ENCODE peak calls at places on chromosomes 2 and 18, in ten cellular contexts. X is HL-60, T is transverse colon, A is endothelial cell of umbilical vein, H is suprapubic skin, Z is breast epithelium, U is SK-N-SH, I is sigmoid colon, K is HCT116, M is prostate gland. B is an unnamed sample.

GRCh38 chr18:46672062-46672970 is 15.3 kb upstream of the LOXHD1 start:
- DNase-seq in X (no peak), T (no peak), A (no peak), H (no peak), Z (no peak), U (no peak), I (no peak), K (no peak), M (no peak), B (no peak)

GRCh38 chr2:42794271-42795046 is 2.1 kb upstream of the HAAO start:
- DNase-seq in X (no peak), T (peak), A (no peak), H (no peak), Z (no peak), U (peak), I (no peak), K (no peak), M (no peak), B (no peak)

GRCh38 chr2:171365232-171365631 is 68.6 kb downstream of the METTL8 start:
- DNase-seq in X (no peak), T (peak), A (peak), H (no peak), Z (no peak), U (no peak), I (no peak), K (no peak), M (no peak), B (no peak)

GRCh38 chr2:187994464-187995331 is 297.0 kb upstream of the GULP1 start:
- DNase-seq in X (peak), T (no peak), A (no peak), H (no peak), Z (no peak), U (peak), I (no peak), K (no peak), M (no peak), B (no peak)

GRCh38 chr18:44731866-44732555 is 51.3 kb downstream of the SETBP1 start:
- DNase-seq in X (no peak), T (no peak), A (no peak), H (no peak), Z (no peak), U (no peak), I (no peak), K (no peak), M (no peak), B (no peak)

GRCh38 chr2:191910518-191910917 is 63.6 kb upstream of the CAVIN2 start:
- DNase-seq in X (no peak), T (no peak), A (peak), H (no peak), Z (no peak), U (no peak), I (no peak), K (no peak), M (no peak), B (peak)

GRCh38 chr2:9842487-9843228 is 616 bp upstream of the TAF1B start:
- DNase-seq in X (no peak), T (no peak), A (no peak), H (no peak), Z (no peak), U (no peak), I (no peak), K (no peak), M (no peak), B (no peak)

GRCh38 chr2:85601771-85602475 is 575 bp downstream of the TMEM150A start:
- DNase-seq in X (no peak), T (peak), A (no peak), H (peak), Z (peak), U (peak), I (peak), K (no peak), M (peak), B (no peak)

GRCh38 chr2:10397878-10398277 is 50.2 kb downstream of the ODC1 start:
- DNase-seq in X (no peak), T (no peak), A (no peak), H (no peak), Z (no peak), U (no peak), I (no peak), K (no peak), M (no peak), B (no peak)

GRCh38 chr2:69464575-69464974 is 27.3 kb upstream of the NFU1 start:
- DNase-seq in X (no peak), T (no peak), A (no peak), H (no peak), Z (no peak), U (no peak), I (peak), K (no peak), M (no peak), B (no peak)

GRCh38 chr2:62007555-62007954 is 102.1 kb downstream of the COMMD1 start:
- DNase-seq in X (no peak), T (no peak), A (no peak), H (no peak), Z (no peak), U (no peak), I (no peak), K (no peak), M (no peak), B (no peak)

GRCh38 chr2:240269886-240270285 is 129.4 kb upstream of the OTOS start:
- DNase-seq in X (no peak), T (no peak), A (no peak), H (no peak), Z (no peak), U (no peak), I (no peak), K (no peak), M (no peak), B (no peak)

GRCh38 chr18:49017813-49018552 is 67.2 kb upstream of the SMAD7 start:
- DNase-seq in X (no peak), T (peak), A (no peak), H (peak), Z (peak), U (peak), I (peak), K (no peak), M (no peak), B (no peak)

GRCh38 chr2:55946793-55947192 is 23.2 kb upstream of the EFEMP1 start:
- DNase-seq in X (no peak), T (no peak), A (no peak), H (no peak), Z (no peak), U (no peak), I (no peak), K (no peak), M (no peak), B (no peak)

GRCh38 chr18:22223263-22223960 is 54.0 kb downstream of the GATA6 start:
- DNase-seq in X (no peak), T (peak), A (peak), H (peak), Z (peak), U (no peak), I (peak), K (peak), M (peak), B (no peak)

GRCh38 chr18:5197032-5197434 is at the start of gene AKAIN1:
- DNase-seq in X (peak), T (peak), A (peak), H (no peak), Z (no peak), U (peak), I (no peak), K (no peak), M (no peak), B (no peak)

GRCh38 chr18:8800445-8800844 is 95.1 kb downstream of the MTCL1 start:
- DNase-seq in X (no peak), T (no peak), A (peak), H (no peak), Z (no peak), U (no peak), I (no peak), K (peak), M (no peak), B (no peak)

GRCh38 chr18:26405190-26405781 is 143.1 kb downstream of the KCTD1 start:
- DNase-seq in X (no peak), T (peak), A (peak), H (no peak), Z (no peak), U (peak), I (no peak), K (peak), M (peak), B (no peak)

GRCh38 chr2:237223208-237223861 is 137.6 kb downstream of the COPS8 start:
- DNase-seq in X (no peak), T (no peak), A (peak), H (no peak), Z (no peak), U (no peak), I (no peak), K (no peak), M (no peak), B (no peak)

GRCh38 chr2:180056367-180057118 is 49.4 kb upstream of the CWC22 start:
- DNase-seq in X (no peak), T (no peak), A (no peak), H (no peak), Z (no peak), U (no peak), I (no peak), K (no peak), M (no peak), B (no peak)

GRCh38 chr2:206201075-206201848 is 41.6 kb downstream of the EEF1B2 start:
- DNase-seq in X (no peak), T (no peak), A (no peak), H (no peak), Z (no peak), U (no peak), I (no peak), K (no peak), M (no peak), B (no peak)

GRCh38 chr2:36322108-36322507 is 33.5 kb upstream of the CRIM1 start:
- DNase-seq in X (no peak), T (no peak), A (peak), H (no peak), Z (no peak), U (no peak), I (no peak), K (peak), M (no peak), B (peak)

GRCh38 chr2:231260442-231260841 is 62.0 kb downstream of the ARMC9 start:
- DNase-seq in X (no peak), T (peak), A (peak), H (no peak), Z (no peak), U (no peak), I (peak), K (no peak), M (no peak), B (no peak)

GRCh38 chr2:203582468-203582867 is 47.4 kb upstream of the RAPH1 start:
- DNase-seq in X (no peak), T (no peak), A (peak), H (no peak), Z (no peak), U (no peak), I (no peak), K (no peak), M (peak), B (no peak)

GRCh38 chr2:176931588-176932563 is 280.7 kb upstream of the HNRNPA3 start:
- DNase-seq in X (no peak), T (no peak), A (peak), H (no peak), Z (no peak), U (peak), I (no peak), K (peak), M (no peak), B (peak)

GRCh38 chr18:30450927-30451326 is 591.6 kb downstream of the DSC3 start:
- DNase-seq in X (no peak), T (no peak), A (no peak), H (no peak), Z (no peak), U (no peak), I (no peak), K (no peak), M (no peak), B (no peak)

GRCh38 chr2:236676131-236676873 is 106.7 kb downstream of the ACKR3 start:
- DNase-seq in X (no peak), T (no peak), A (no peak), H (no peak), Z (no peak), U (no peak), I (no peak), K (no peak), M (peak), B (no peak)

GRCh38 chr2:208142925-208143799 is 2.8 kb downstream of the CRYGB start:
- DNase-seq in X (no peak), T (no peak), A (no peak), H (no peak), Z (no peak), U (no peak), I (no peak), K (no peak), M (no peak), B (no peak)

GRCh38 chr2:158580760-158581159 is 124.0 kb downstream of the PKP4 start:
- DNase-seq in X (no peak), T (peak), A (no peak), H (no peak), Z (peak), U (peak), I (no peak), K (no peak), M (no peak), B (no peak)

GRCh38 chr2:203804070-203804469 is 63.5 kb upstream of the CTLA4 start:
- DNase-seq in X (no peak), T (no peak), A (no peak), H (no peak), Z (no peak), U (no peak), I (no peak), K (no peak), M (no peak), B (peak)

GRCh38 chr18:10139783-10140410 is 226.1 kb downstream of the VAPA start:
- DNase-seq in X (no peak), T (no peak), A (no peak), H (no peak), Z (no peak), U (no peak), I (no peak), K (no peak), M (no peak), B (no peak)

GRCh38 chr18:35127201-35127600 is 86.0 kb downstream of the MAPRE2 start:
- DNase-seq in X (no peak), T (no peak), A (peak), H (no peak), Z (no peak), U (no peak), I (no peak), K (no peak), M (no peak), B (no peak)

GRCh38 chr2:218567797-218568189 is 358 bp downstream of the USP37 start:
- DNase-seq in X (no peak), T (no peak), A (no peak), H (no peak), Z (peak), U (no peak), I (no peak), K (no peak), M (no peak), B (no peak)

GRCh38 chr18:27605107-27605834 is 420.2 kb upstream of the CHST9 start:
- DNase-seq in X (peak), T (peak), A (peak), H (no peak), Z (no peak), U (peak), I (no peak), K (peak), M (peak), B (peak)

GRCh38 chr2:73877071-73877802 is 15.6 kb upstream of the ACTG2 start:
- DNase-seq in X (peak), T (no peak), A (no peak), H (no peak), Z (no peak), U (no peak), I (no peak), K (no peak), M (peak), B (no peak)

GRCh38 chr2:60516383-60516811 is 37.1 kb downstream of the BCL11A start:
- DNase-seq in X (no peak), T (no peak), A (no peak), H (no peak), Z (no peak), U (no peak), I (peak), K (no peak), M (no peak), B (no peak)

DNA sequence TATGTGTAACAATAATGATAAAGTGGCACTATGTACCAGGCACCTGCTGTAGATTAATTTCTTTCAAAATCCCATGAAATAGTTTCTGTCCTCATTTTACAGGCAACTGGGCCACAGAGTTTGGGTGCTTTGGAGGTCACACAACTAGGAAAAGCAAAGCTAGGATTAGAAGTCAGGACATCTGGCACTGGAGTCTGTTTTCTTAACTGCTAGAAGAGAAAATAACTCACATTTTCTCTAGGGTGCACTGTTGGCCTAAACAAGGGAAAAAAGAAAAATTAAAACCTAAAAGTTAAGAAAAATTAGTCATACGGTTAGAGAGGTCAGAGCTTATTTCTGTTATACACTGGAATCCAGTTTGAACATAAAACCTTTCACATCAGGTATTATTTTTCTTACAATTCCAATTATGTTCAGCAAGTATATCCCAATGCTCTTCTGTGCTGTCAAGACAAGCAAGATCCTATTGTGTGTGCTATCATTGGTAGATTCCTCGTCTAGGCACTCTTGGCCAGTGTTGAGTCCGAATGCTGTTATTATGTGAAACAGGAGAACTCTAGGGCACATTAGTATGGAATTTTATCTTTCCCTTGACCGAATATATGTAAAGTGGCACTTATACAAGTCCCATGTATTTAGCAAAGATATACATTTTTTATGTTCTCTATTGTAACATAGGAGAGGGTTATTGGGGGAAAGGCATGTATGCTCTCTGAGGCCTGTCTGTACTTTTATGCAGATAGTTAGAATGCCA is 1.5 kb upstream of the OSGEPL1 start:
- DNase-seq in X (no peak), T (no peak), A (no peak), H (no peak), Z (no peak), U (no peak), I (no peak), K (no peak), M (no peak), B (no peak)
- H3K27ac ChIP-seq in X (peak), T (no peak), A (no peak), H (no peak), Z (no peak), U (peak), I (no peak), K (no peak), M (no peak), B (no peak)

DNA sequence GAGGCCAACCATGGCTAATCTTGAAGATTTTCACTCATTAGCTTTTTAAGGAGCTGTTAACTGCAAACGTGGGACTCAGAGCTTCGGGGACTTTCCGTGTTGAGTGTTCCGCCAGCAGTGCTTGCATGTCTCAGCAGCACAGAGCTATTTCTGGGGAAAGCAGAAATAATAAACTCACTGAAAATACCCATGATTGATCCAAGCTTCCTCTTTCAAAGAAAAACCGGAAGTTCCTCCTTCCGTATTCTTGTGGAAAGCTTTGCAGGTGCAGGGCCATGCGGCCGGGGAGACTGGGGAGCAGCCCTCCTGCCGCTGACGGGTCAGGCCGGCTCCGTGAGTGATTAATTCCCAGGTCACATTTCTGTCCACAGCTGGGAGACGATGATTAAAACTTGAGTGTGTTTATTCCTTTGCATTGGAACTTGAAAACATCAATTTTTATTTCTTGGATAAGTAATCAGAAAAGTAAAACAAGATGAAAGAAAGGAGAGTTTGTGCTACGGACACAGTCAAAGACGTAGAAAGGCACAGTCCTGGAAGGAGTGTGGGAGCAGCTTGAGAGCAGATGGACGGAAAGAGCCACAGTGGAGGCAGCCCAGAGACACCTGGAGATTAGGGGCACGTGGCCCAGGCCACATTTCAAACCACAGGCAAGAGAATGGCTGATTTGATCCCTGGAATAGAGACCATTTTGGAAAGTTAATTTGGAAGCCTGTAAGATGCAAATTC is 54.2 kb upstream of the CTDP1 start:
- DNase-seq in X (peak), T (peak), A (peak), H (peak), Z (no peak), U (no peak), I (peak), K (no peak), M (no peak), B (no peak)
- H3K4me3 ChIP-seq in X (no peak), T (no peak), A (no peak), H (no peak), Z (no peak), U (no peak), I (no peak), K (no peak), M (no peak), B (no peak)

GRCh38 chr2:106609780-106610179 is 122.6 kb downstream of the CD8B2 start:
- DNase-seq in X (no peak), T (no peak), A (no peak), H (no peak), Z (no peak), U (no peak), I (no peak), K (no peak), M (no peak), B (no peak)

DNA sequence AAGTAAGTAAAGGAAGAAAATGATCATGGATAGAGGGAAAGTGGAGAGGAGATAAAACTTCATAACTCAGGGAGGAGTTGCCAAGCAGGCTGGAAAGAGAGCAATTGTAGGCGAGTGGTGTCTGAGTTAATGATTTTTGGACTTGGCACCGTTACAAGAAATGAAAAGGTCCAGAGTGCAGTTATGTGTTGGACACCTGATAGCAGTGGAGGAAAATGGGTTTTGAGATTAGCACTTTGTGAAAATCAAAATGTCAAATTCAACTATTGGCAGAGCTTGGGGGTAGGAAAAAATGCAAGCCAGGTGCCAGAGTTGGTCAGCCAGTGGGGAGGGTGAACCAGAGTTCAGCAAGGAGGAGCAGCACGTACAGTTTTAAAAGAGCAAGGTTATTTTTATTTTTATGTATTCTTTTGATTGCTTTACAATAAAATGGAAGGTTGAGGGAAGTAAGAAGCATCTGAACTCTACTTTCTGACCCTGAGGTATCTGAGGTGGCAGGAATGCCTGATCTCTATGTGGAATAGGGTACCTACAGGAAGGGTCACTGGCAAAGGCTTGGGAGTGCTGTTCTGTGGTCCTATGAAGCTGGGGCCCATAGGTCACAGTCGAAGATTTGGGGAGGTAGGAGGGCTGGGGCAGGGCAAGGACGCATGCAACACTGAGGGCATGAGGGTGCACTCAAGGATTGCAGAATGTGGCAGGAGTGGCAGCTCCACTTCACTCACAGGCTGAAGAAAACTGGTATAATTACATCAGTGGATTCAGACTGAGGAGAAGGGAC is 127.5 kb downstream of the CD8B2 start:
- DNase-seq in X (no peak), T (peak), A (no peak), H (no peak), Z (no peak), U (no peak), I (no peak), K (no peak), M (no peak), B (no peak)
- TF ChIP-seq POLR2AphosphoS5 in X (no peak), T (no peak), A (no peak), H (no peak), Z (no peak), U (no peak), I (no peak), K (no peak), M (no peak), B (no peak)

GRCh38 chr2:12538300-12538699 is 178.4 kb upstream of the TRIB2 start:
- DNase-seq in X (no peak), T (no peak), A (no peak), H (no peak), Z (no peak), U (no peak), I (no peak), K (no peak), M (no peak), B (no peak)
- H3K27ac ChIP-seq in X (no peak), T (peak), A (no peak), H (no peak), Z (no peak), U (no peak), I (peak), K (no peak), M (no peak), B (no peak)

B was measured in SK-N-MC.